ENCODE peak calls at places on chromosomes 6 and 20, in four cellular contexts. N is WTC11, U is K562, T is HepG2. G is an unnamed sample.

GRCh38 chr6:22825210-22825609 is 255.8 kb downstream of the HDGFL1 start:
- DNase-seq in N (no peak), U (no peak), T (no peak), G (no peak)

GRCh38 chr6:69699655-69700054 is 97.2 kb downstream of the LMBRD1 start:
- DNase-seq in U (no peak), N (no peak), T (no peak), G (no peak)

GRCh38 chr20:571754-572331 is 28.3 kb upstream of the CSNK2A1 start:
- DNase-seq in U (peak), N (peak), T (no peak), G (no peak)

GRCh38 chr20:19907326-19908056 is 109.7 kb upstream of the NAA20 start:
- DNase-seq in T (no peak), N (no peak), U (no peak), G (no peak)

GRCh38 chr6:115540077-115540869 is 520.4 kb downstream of the FRK start:
- DNase-seq in T (no peak), N (no peak), U (no peak), G (no peak)

GRCh38 chr6:32154514-32155161 is 697 bp downstream of the PPT2 start:
- DNase-seq in U (peak), T (peak), N (peak), G (no peak)

GRCh38 chr20:682123-682522 is 6.5 kb upstream of the SCRT2 start:
- DNase-seq in N (no peak), T (no peak), U (no peak), G (no peak)

GRCh38 chr6:33627876-33628275 is 6.8 kb downstream of the ITPR3 start:
- DNase-seq in N (no peak), U (no peak), T (no peak), G (no peak)

GRCh38 chr20:8656335-8656734 is 412.6 kb upstream of the PLCB4 start:
- DNase-seq in T (peak), N (no peak), U (no peak), G (no peak)

GRCh38 chr6:14874975-14875677 is 370.7 kb upstream of the JARID2 start:
- DNase-seq in T (no peak), N (no peak), U (no peak), G (no peak)

GRCh38 chr6:82953871-82954270 is 111.8 kb downstream of the UBE3D start:
- DNase-seq in U (no peak), T (no peak), N (no peak), G (no peak)

GRCh38 chr20:1392443-1392692 is 486 bp downstream of the FKBP1A start:
- DNase-seq in N (no peak), T (no peak), U (no peak), G (no peak)

GRCh38 chr6:81049425-81050042 is 702.9 kb downstream of the TENT5A start:
- DNase-seq in N (no peak), T (no peak), U (no peak), G (no peak)

GRCh38 chr6:29631860-29632731 is 887 bp downstream of the GABBR1 start:
- DNase-seq in U (peak), T (no peak), N (peak), G (no peak)

GRCh38 chr6:65182681-65183080 is 524.3 kb downstream of the EYS start:
- DNase-seq in U (no peak), N (no peak), T (no peak), G (no peak)

GRCh38 chr6:118567974-118568373 is 19.9 kb downstream of the PLN start:
- DNase-seq in U (no peak), N (no peak), T (no peak), G (no peak)

GRCh38 chr6:34056301-34056700 is 89.6 kb downstream of the GRM4 start:
- DNase-seq in U (peak), T (no peak), N (peak), G (no peak)

GRCh38 chr6:159691133-159691962 is 1.7 kb downstream of the SOD2 start:
- DNase-seq in N (no peak), U (peak), T (peak), G (peak)

GRCh38 chr6:89186762-89187161 is 30.4 kb downstream of the GABRR1 start:
- DNase-seq in U (no peak), T (no peak), N (no peak), G (no peak)

GRCh38 chr6:142355481-142356174 is 53.8 kb downstream of the ADGRG6 start:
- DNase-seq in U (no peak), N (no peak), T (no peak), G (no peak)
- TF ChIP-seq CREM in U (no peak), N (no peak), T (no peak), G (no peak)

DNA sequence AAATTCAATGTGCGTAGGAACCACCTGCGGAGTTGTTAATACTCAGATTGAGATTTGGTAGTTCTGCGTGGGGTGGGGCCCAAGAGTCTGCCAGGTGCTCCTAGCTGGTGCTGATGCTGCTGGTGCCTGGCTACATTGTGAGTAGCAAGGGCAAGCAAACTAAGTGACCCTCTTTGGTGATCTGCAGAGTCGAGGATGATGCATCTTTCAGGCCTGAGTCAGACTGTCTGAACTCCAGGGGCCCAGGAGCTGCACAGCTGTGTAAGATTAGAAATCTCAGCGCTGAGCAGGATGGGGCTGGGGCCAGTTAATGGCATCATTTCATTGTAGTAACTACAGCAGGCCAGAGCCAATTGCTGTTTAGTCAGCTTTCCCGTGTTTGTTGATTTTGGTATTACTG is 365.1 kb downstream of the PAX1 start:
- DNase-seq in N (no peak), T (no peak), U (no peak), G (no peak)
- TF ChIP-seq CREM in N (no peak), T (no peak), U (no peak), G (no peak)

GRCh38 chr6:7243188-7243942 is 69.6 kb downstream of the SSR1 start:
- DNase-seq in T (peak), U (peak), N (peak), G (no peak)
- TF ChIP-seq CREM in T (no peak), U (no peak), N (no peak), G (no peak)

DNA sequence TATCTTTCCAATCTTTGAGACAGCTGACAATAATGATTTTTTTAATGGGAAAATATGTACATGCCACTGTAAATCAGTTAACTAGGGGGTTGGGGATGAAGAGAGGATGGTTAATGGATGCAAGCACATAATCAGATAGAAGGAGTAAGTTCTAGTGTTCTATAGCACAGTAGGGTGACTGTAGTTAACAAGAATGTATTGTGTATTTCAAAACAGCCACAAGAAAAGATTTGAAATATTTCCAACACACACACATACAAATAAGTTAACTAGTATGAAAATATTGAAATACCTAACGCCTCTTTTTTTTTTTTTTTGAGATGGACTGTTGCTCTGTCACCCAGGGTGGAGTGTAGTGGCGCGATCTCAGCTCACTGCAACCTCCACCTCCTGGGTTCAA is 153.4 kb upstream of the SALL4 start:
- DNase-seq in T (no peak), U (no peak), N (no peak), G (no peak)
- TF ChIP-seq CREM in T (no peak), U (no peak), N (no peak), G (no peak)

G was measured in GM12878.